ENCODE peak calls at places on chromosomes 2 and 18, in nine cellular contexts. G is astrocyte, E is iPS DF 6.9, F is neural progenitor cell, P is tibial artery, S is psoas muscle, T is mesenchymal stem cell, X is PC-3, M is HepG2. Z is an unnamed sample. For H3K9me3, the result is how much of the 10 kb centered on the place peaks cover.

GRCh38 chr2:236896677-236897076 is 189.0 kb upstream of the COPS8 start:
- DNase-seq in E (no peak), P (no peak), M (no peak), T (no peak), F (no peak), G (no peak), X (no peak), S (no peak), Z (no peak)

GRCh38 chr2:134233733-134234135 is 20.1 kb upstream of the MGAT5 start:
- DNase-seq in E (no peak), S (no peak), G (no peak), F (no peak), P (no peak), X (no peak), T (no peak), M (no peak), Z (no peak)

GRCh38 chr2:197675711-197676188 is 363 bp upstream of the RFTN2 start:
- DNase-seq in E (no peak), F (peak), G (peak), P (no peak), S (no peak), X (no peak), M (no peak), T (peak), Z (peak)

GRCh38 chr18:31707815-31708214 is 23.4 kb upstream of the B4GALT6 start:
- DNase-seq in T (no peak), M (no peak), E (no peak), S (no peak), X (no peak), G (no peak), P (no peak), F (no peak), Z (no peak)

GRCh38 chr2:136135924-136136906 is 18.3 kb upstream of the CXCR4 start:
- DNase-seq in F (no peak), M (no peak), X (no peak), P (no peak), G (peak), T (no peak), S (no peak), E (no peak), Z (no peak)

GRCh38 chr2:149536649-149537048 is 50.9 kb downstream of the MMADHC start:
- DNase-seq in S (no peak), T (peak), G (no peak), P (no peak), F (no peak), X (no peak), E (no peak), M (no peak), Z (no peak)

GRCh38 chr18:34710430-34711386 is 610 bp downstream of the DTNA start:
- DNase-seq in E (no peak), G (peak), M (no peak), P (no peak), T (peak), X (no peak), S (no peak), F (no peak), Z (no peak)

GRCh38 chr18:48673456-48674197 is 134.8 kb downstream of the CTIF start:
- DNase-seq in X (no peak), F (no peak), G (no peak), S (no peak), M (no peak), P (no peak), T (no peak), E (no peak), Z (no peak)

GRCh38 chr18:63249781-63250180 is 69.8 kb downstream of the BCL2 start:
- DNase-seq in P (no peak), X (no peak), M (no peak), S (no peak), E (no peak), T (no peak), F (no peak), G (no peak), Z (no peak)

GRCh38 chr2:120312076-120312475 is 33.9 kb upstream of the INHBB start:
- DNase-seq in P (no peak), F (no peak), S (no peak), X (no peak), G (no peak), T (no peak), M (no peak), E (no peak), Z (no peak)

GRCh38 chr2:222257645-222258044 is 41.2 kb downstream of the PAX3 start:
- DNase-seq in S (no peak), E (no peak), G (no peak), T (no peak), P (no peak), M (no peak), X (no peak), F (peak), Z (no peak)

GRCh38 chr18:37249171-37249886 is 316.3 kb downstream of the CELF4 start:
- DNase-seq in S (no peak), F (no peak), E (no peak), G (no peak), P (no peak), T (no peak), X (no peak), M (no peak), Z (no peak)

GRCh38 chr2:174341995-174342571 is 7.3 kb downstream of the SP9 start:
- DNase-seq in T (peak), F (peak), X (no peak), S (no peak), E (no peak), G (no peak), P (no peak), M (no peak), Z (no peak)

GRCh38 chr2:172380436-172381274 is 46.7 kb upstream of the ITGA6 start:
- DNase-seq in T (peak), S (no peak), X (no peak), M (peak), P (no peak), E (peak), G (peak), F (peak), Z (no peak)

GRCh38 chr2:21452678-21453077 is 328.9 kb downstream of the TDRD15 start:
- DNase-seq in T (peak), M (no peak), F (no peak), E (no peak), P (no peak), G (no peak), S (no peak), X (no peak), Z (no peak)

GRCh38 chr2:150134223-150134858 is 353.1 kb downstream of the RND3 start:
- DNase-seq in M (no peak), P (no peak), F (no peak), T (no peak), E (no peak), X (no peak), S (no peak), G (peak), Z (no peak)

GRCh38 chr18:10230072-10230471 is 224.4 kb upstream of the APCDD1 start:
- DNase-seq in T (peak), M (peak), E (no peak), G (peak), X (peak), S (no peak), F (no peak), P (no peak), Z (peak)

GRCh38 chr2:11133238-11133935 is 21.9 kb upstream of the SLC66A3 start:
- DNase-seq in E (no peak), F (peak), X (no peak), T (peak), P (no peak), S (peak), M (no peak), G (no peak), Z (no peak)

GRCh38 chr2:11133936-11134320 is 21.3 kb upstream of the SLC66A3 start:
- DNase-seq in P (no peak), G (no peak), M (no peak), X (no peak), F (no peak), S (no peak), T (no peak), E (no peak), Z (no peak)

GRCh38 chr2:11134349-11134748 is 20.9 kb upstream of the SLC66A3 start:
- DNase-seq in S (peak), X (no peak), M (peak), P (no peak), F (no peak), G (no peak), T (peak), E (no peak), Z (no peak)

GRCh38 chr2:11131166-11131920 is 23.9 kb upstream of the SLC66A3 start:
- DNase-seq in S (peak), X (no peak), F (no peak), E (no peak), T (no peak), P (no peak), M (no peak), G (no peak), Z (no peak)

DNA sequence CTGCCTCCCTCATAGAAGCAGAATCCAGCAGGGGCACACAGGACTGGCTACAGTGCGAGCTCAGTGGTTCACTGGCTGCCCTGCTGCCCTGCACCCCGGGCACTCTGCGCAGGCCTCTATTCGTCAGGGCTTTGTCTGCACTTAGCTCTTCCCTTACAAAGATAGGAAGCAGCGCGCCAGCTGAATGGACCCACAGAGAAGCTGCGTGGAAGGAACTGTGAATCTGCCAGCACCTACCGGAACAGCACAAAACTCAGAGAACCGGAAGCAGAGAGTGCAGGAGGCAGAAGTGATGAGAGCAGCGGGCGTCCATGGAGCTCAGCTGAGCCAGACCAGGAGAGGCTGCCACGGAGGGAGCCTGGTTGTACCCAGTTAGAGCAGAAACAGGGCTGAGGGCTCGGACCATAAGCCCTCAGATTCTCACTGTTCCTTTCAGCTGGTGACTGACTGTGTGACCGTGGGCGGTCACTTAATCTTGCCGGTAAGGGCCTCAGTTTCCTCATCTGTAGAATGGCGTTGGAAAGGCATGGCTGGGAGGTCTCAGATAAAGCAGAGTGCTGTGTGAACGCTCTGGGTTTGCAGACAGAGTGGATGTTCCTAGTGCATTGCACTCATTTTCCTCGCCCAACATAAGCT is 23.1 kb upstream of the SLC66A3 start:
- DNase-seq in E (no peak), G (no peak), T (no peak), F (no peak), S (no peak), X (no peak), P (no peak), M (no peak), Z (no peak)
- H3K4me3 ChIP-seq in E (no peak), G (no peak), T (peak), F (no peak), S (peak), X (peak), P (peak), M (peak), Z (no peak)

GRCh38 chr18:78903436-78904178 is 76.0 kb upstream of the SALL3 start:
- DNase-seq in S (no peak), P (no peak), X (no peak), G (no peak), F (no peak), M (no peak), T (no peak), E (no peak), Z (no peak)

GRCh38 chr18:78904179-78904531 is 75.5 kb upstream of the SALL3 start:
- DNase-seq in S (no peak), G (no peak), E (no peak), T (no peak), P (no peak), X (no peak), F (no peak), M (no peak), Z (no peak)

GRCh38 chr18:78900938-78901909 is 78.4 kb upstream of the SALL3 start:
- DNase-seq in F (no peak), P (no peak), T (no peak), M (no peak), G (no peak), X (no peak), E (no peak), S (no peak), Z (no peak)

GRCh38 chr18:78902795-78903435 is 76.7 kb upstream of the SALL3 start:
- DNase-seq in E (no peak), T (no peak), M (no peak), X (no peak), F (no peak), G (no peak), S (no peak), P (no peak), Z (no peak)

GRCh38 chr18:78901923-78902794 is 77.5 kb upstream of the SALL3 start:
- DNase-seq in P (no peak), E (no peak), F (no peak), S (no peak), M (no peak), X (no peak), G (no peak), T (no peak), Z (no peak)
- H3K9me3 ChIP-seq in P (under half), E (under half), F (under half), S (under half), M (under half), X (under half), G (under half), T (under half), Z (under half)

GRCh38 chr18:28167835-28168349 is 9.0 kb downstream of the CDH2 start:
- DNase-seq in E (no peak), S (no peak), P (no peak), G (no peak), M (peak), T (no peak), X (no peak), F (no peak), Z (no peak)
- H3K4me3 ChIP-seq in E (no peak), S (no peak), P (no peak), G (no peak), M (peak), T (no peak), X (no peak), F (no peak), Z (no peak)

GRCh38 chr2:240418311-240418710 is 17.2 kb upstream of the GPC1 start:
- DNase-seq in T (no peak), S (no peak), M (no peak), G (no peak), X (no peak), E (no peak), F (no peak), P (peak), Z (no peak)
- H3K9me3 ChIP-seq in T (under half), S (under half), M (under half), G (under half), X (under half), E (under half), F (under half), P (under half), Z (under half)